ENCODE peak calls at places on chromosomes 6 and 20, in four cellular contexts. A is fibroblast of villous mesenchyme; E is retinal pigment epithelial cell; L is CD4-positive, alpha-beta T cell. O is an unnamed sample.
A peak's percentile ranks its signal among the peaks of the same experiment; 100 is the strongest.

GRCh38 chr6:83354747-83355146 is 76.1 kb downstream of the ME1 start:
- DNase-seq in A (no peak), E (no peak), L (no peak), O (no peak)

GRCh38 chr6:4185419-4185818 is 50.0 kb upstream of the ECI2 start:
- DNase-seq in A (no peak), E (no peak), L (no peak), O (no peak)

GRCh38 chr20:17568972-17569471 is 853 bp upstream of the DSTN start:
- DNase-seq in A (peak; percentile 98), E (peak; percentile 93), L (peak; percentile 3), O (peak; percentile 100)

GRCh38 chr20:12847862-12848261 is 160.9 kb upstream of the SPTLC3 start:
- DNase-seq in A (peak; percentile 24), E (no peak), L (no peak), O (peak; percentile 16)

GRCh38 chr20:56900252-56900651 is 271.1 kb downstream of the TFAP2C start:
- DNase-seq in A (no peak), E (no peak), L (no peak), O (no peak)

GRCh38 chr6:139888691-139889122 is 514.3 kb upstream of the CITED2 start:
- DNase-seq in A (no peak), E (peak; percentile 40), L (no peak), O (peak; percentile 51)

GRCh38 chr6:75930954-75931689 is 141.3 kb downstream of the IMPG1 start:
- DNase-seq in A (no peak), E (no peak), L (no peak), O (no peak)

GRCh38 chr6:164078551-164079274 is 664.2 kb downstream of the QKI start:
- DNase-seq in A (no peak), E (no peak), L (no peak), O (no peak)

GRCh38 chr6:43948527-43949450 is 178.5 kb downstream of the MRPL14 start:
- DNase-seq in A (peak; percentile 82), E (no peak), L (no peak), O (peak; percentile 84)

GRCh38 chr6:139303176-139303575 is 11.4 kb upstream of the TXLNB start:
- DNase-seq in A (no peak), E (no peak), L (no peak), O (no peak)

GRCh38 chr6:149910721-149911151 is 12.2 kb downstream of the RAET1G start:
- DNase-seq in A (no peak), E (no peak), L (no peak), O (no peak)

GRCh38 chr6:134195164-134195906 is 122.6 kb downstream of the SGK1 start:
- DNase-seq in A (peak; percentile 42), E (no peak), L (no peak), O (no peak)

GRCh38 chr6:17107768-17108325 is 6.0 kb downstream of the STMND1 start:
- DNase-seq in A (peak; percentile 29), E (no peak), L (no peak), O (no peak)

GRCh38 chr6:149150999-149151398 is 166.5 kb upstream of the TAB2 start:
- DNase-seq in A (no peak), E (no peak), L (no peak), O (no peak)

GRCh38 chr6:137089305-137089704 is 44.5 kb upstream of the IL20RA start:
- DNase-seq in A (no peak), E (no peak), L (no peak), O (no peak)

GRCh38 chr20:57326667-57327455 is 2.7 kb upstream of the SPO11 start:
- DNase-seq in A (no peak), E (no peak), L (no peak), O (peak; percentile 9)

GRCh38 chr6:147534116-147534865 is 25.8 kb downstream of the SAMD5 start:
- DNase-seq in A (no peak), E (no peak), L (no peak), O (no peak)

GRCh38 chr20:37142708-37143107 is 36.4 kb upstream of the RPN2 start:
- DNase-seq in A (peak; percentile 51), E (peak; percentile 39), L (no peak), O (peak; percentile 70)

GRCh38 chr6:26224940-26225847 is 138.0 kb downstream of the HFE start:
- DNase-seq in A (peak; percentile 92), E (peak; percentile 83), L (no peak), O (no peak)

GRCh38 chr6:28586273-28586672 is 60.6 kb downstream of the GPX5 start:
- DNase-seq in A (no peak), E (no peak), L (no peak), O (no peak)

GRCh38 chr20:37986873-37987601 is 46.2 kb downstream of the TTI1 start:
- DNase-seq in A (peak; percentile 8), E (peak; percentile 84), L (no peak), O (peak; percentile 97)

GRCh38 chr6:63839485-63839884 is 203.9 kb downstream of the PHF3 start:
- DNase-seq in A (peak; percentile 33), E (no peak), L (no peak), O (peak; percentile 79)

GRCh38 chr20:59364611-59365010 is 64.2 kb downstream of the EDN3 start:
- DNase-seq in A (no peak), E (no peak), L (no peak), O (no peak)

O was measured in M059J.